ENCODE peak calls at places on chromosomes 1 and 21, in four cellular contexts. Q is transverse colon, P is type B pancreatic cell, X is endothelial cell. V is an unnamed sample.

GRCh38 chr1:91617242-91617837 is 116.7 kb downstream of the CDC7 start:
- DNase-seq in Q (peak), P (no peak), X (no peak), V (no peak)

GRCh38 chr1:55823521-55824296 is 608.5 kb upstream of the USP24 start:
- DNase-seq in Q (no peak), P (no peak), X (no peak), V (no peak)

GRCh38 chr1:91826248-91826647 is 59.7 kb downstream of the TGFBR3 start:
- DNase-seq in Q (no peak), P (no peak), X (no peak), V (no peak)

GRCh38 chr1:109910123-109910962 is at the start of gene CSF1:
- DNase-seq in Q (peak), P (peak), X (peak), V (peak)

GRCh38 chr1:38244218-38244617 is 197.6 kb upstream of the POU3F1 start:
- DNase-seq in Q (no peak), P (no peak), X (no peak), V (no peak)

GRCh38 chr21:45887121-45887611 is 94.4 kb upstream of the COL6A1 start:
- DNase-seq in Q (no peak), P (no peak), X (no peak), V (no peak)

GRCh38 chr1:68231627-68232303 is 558 bp downstream of the WLS start:
- DNase-seq in Q (peak), P (no peak), X (peak), V (no peak)

GRCh38 chr1:42815938-42816599 is 853 bp upstream of the ERMAP start:
- DNase-seq in Q (no peak), P (no peak), X (no peak), V (no peak)

GRCh38 chr1:115529216-115529897 is 112.4 kb upstream of the VANGL1 start:
- DNase-seq in Q (no peak), P (no peak), X (no peak), V (no peak)

GRCh38 chr21:39552856-39553255 is 59.9 kb upstream of the B3GALT5 start:
- DNase-seq in Q (no peak), P (no peak), X (no peak), V (no peak)

GRCh38 chr1:7915826-7916225 is 24.8 kb downstream of the TNFRSF9 start:
- DNase-seq in Q (no peak), P (no peak), X (no peak), V (no peak)

GRCh38 chr1:171641076-171641864 is 11.2 kb downstream of the MYOC start:
- DNase-seq in Q (no peak), P (no peak), X (no peak), V (no peak)
- TF ChIP-seq CTCF in Q (no peak), P (no peak), X (no peak), V (no peak)

DNA sequence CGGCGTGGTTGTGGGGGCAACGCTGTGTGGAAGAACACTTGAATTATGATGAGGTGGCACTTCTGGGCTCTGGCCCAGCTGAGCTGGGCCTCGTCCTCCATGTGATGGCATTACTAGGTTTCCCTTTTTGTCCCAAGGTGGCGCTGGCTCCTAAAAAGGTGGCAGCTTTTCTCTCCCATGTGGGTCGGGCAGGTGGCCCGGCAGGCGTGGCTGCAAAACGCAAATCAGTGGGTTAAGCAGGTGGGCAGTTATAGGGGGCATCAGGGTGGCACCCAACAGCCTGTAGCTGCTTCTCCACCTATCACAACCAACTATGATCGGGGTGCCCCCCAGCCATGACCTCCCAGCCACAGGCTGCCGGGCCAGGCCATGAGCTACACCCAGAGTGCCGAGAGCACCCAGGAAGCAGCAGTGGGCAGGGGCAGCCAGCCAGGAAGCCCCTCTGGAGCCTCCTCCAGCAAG is 59.6 kb downstream of the KCNAB2 start:
- DNase-seq in Q (no peak), P (no peak), X (no peak), V (no peak)
- TF ChIP-seq CTCF in Q (no peak), P (no peak), X (no peak), V (no peak)

GRCh38 chr1:6501414-6501813 is 9.9 kb upstream of the PLEKHG5 start:
- DNase-seq in Q (no peak), P (no peak), X (no peak), V (no peak)
- TF ChIP-seq CTCF in Q (no peak), P (no peak), X (no peak), V (no peak)

GRCh38 chr1:57003398-57004139 is 37.8 kb upstream of the C8B start:
- DNase-seq in Q (no peak), P (no peak), X (no peak), V (no peak)
- TF ChIP-seq CTCF in Q (no peak), P (no peak), X (no peak), V (no peak)

GRCh38 chr1:202158810-202159533 is 1.4 kb downstream of the PTPN7 start:
- DNase-seq in Q (no peak), P (no peak), X (no peak), V (no peak)

GRCh38 chr1:202155478-202156021 is 4.9 kb downstream of the PTPN7 start:
- DNase-seq in Q (peak), P (no peak), X (no peak), V (no peak)

GRCh38 chr1:202159534-202160371 is 649 bp downstream of the PTPN7 start:
- DNase-seq in Q (peak), P (no peak), X (no peak), V (no peak)

GRCh38 chr1:202156590-202156989 is 3.8 kb downstream of the PTPN7 start:
- DNase-seq in Q (no peak), P (no peak), X (no peak), V (no peak)

GRCh38 chr1:202157945-202158344 is 2.5 kb downstream of the PTPN7 start:
- DNase-seq in Q (no peak), P (no peak), X (no peak), V (no peak)
- TF ChIP-seq CTCF in Q (no peak), P (no peak), X (no peak), V (no peak)

GRCh38 chr1:202590975-202591411 is 119.3 kb downstream of the SYT2 start:
- DNase-seq in Q (no peak), P (no peak), X (no peak), V (no peak)

GRCh38 chr1:202590119-202590518 is 120.1 kb downstream of the SYT2 start:
- DNase-seq in Q (no peak), P (no peak), X (no peak), V (no peak)

GRCh38 chr1:202587859-202588480 is 122.3 kb downstream of the SYT2 start:
- DNase-seq in Q (no peak), P (no peak), X (no peak), V (no peak)

GRCh38 chr1:202589190-202589680 is 121.0 kb downstream of the SYT2 start:
- DNase-seq in Q (peak), P (no peak), X (peak), V (peak)

DNA sequence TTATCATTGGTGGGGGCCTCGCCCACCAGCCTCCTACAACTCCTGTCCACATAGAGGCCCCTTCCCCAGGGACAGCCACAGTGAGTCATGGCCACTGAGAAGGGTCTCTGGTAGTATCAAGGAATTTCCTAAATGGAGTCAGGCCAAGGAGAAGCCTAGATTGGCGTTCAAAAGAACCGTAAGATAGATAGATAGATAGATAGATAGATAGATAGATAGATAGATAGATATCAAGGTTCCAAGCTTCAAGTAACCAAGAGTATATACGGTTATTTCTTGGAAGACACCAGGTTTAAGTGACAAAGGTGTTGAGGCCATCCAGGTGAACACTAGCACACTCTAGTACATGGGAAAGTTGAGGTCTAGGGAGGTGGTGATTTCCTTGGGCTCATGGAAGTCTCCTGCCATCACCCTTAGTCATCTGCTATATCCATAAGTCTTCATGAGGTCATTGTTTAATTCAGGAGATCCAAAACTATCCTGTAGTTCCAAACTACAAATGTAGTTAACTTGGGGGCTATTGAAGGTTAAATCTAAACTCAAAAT is 121.5 kb downstream of the SYT2 start:
- DNase-seq in Q (no peak), P (no peak), X (no peak), V (no peak)
- TF ChIP-seq CTCF in Q (no peak), P (no peak), X (no peak), V (no peak)

DNA sequence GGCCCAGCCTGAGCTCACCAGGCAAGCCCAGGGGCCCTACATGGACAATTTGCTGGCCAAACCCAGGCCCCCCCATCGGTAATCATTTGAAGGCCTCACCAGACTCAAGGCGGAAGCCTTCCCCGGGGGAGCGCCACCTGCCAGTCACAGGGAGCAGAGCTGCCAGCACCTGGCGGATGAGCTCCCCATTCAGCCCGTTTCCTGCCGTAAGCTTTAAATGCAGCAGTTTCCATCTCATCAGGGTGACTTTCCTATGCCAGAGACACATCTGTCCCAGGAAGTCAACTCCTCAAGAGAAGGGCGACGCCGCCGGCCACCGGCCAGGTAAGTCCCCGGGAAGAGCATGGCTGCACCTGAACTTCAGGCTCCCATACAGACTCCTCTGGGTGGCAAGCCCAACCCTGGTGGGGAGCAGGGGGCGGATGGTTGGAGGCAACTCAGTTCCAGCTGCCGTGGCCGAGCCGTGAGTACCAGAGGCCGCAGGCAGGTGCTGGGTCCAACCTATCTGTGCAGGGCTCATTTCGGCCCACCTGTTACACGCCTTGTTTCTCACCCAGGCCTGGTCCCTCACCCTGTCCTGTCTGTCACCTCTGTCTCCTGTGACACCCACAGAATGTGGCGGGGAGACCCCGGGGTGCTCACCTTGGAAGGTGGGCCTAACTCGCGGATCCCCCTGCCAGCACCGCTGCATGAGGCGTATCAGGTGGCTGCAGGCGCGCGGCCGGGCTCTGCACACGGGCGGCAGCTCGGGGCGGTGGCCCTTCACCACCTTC is 20.7 kb downstream of the RIPK4 start:
- DNase-seq in Q (no peak), P (no peak), X (no peak), V (no peak)
- TF ChIP-seq CTCF in Q (no peak), P (no peak), X (no peak), V (no peak)

V was measured in osteocyte.